ENCODE peak calls at places on chromosomes 4 and X, in six cellular contexts. Z is A549, K is HepG2, X is endothelial cell of umbilical vein, I is GM12878, F is K562. Y is an unnamed sample.

GRCh38 chr4:48222491-48222890 is 47.1 kb downstream of the TEC start:
- DNase-seq in X (no peak), I (no peak), F (no peak), Z (no peak), K (no peak), Y (no peak)

GRCh38 chr4:28269426-28269825 is 1408.8 kb downstream of the STIM2 start:
- DNase-seq in Z (no peak), I (no peak), F (no peak), K (no peak), X (no peak), Y (no peak)

GRCh38 chrX:53631156-53631555 is 55.4 kb downstream of the HUWE1 start:
- DNase-seq in I (no peak), F (no peak), K (no peak), X (no peak), Z (no peak), Y (no peak)

GRCh38 chr4:46999584-46999983 is 6.2 kb upstream of the GABRA4 start:
- DNase-seq in K (no peak), X (no peak), F (no peak), I (no peak), Z (no peak), Y (no peak)

GRCh38 chrX:97556359-97556758 is 672.7 kb downstream of the RPA4 start:
- DNase-seq in X (no peak), Z (no peak), K (no peak), F (no peak), I (no peak), Y (no peak)

GRCh38 chrX:36577006-36577405 is 431.2 kb upstream of the FAM47C start:
- DNase-seq in K (no peak), F (no peak), X (no peak), Z (no peak), I (no peak), Y (no peak)

GRCh38 chrX:133570549-133570948 is 155.3 kb upstream of the GPC4 start:
- DNase-seq in K (no peak), I (no peak), Z (no peak), F (no peak), X (no peak), Y (no peak)

GRCh38 chr4:15479913-15480185 is 10.2 kb downstream of the CC2D2A start:
- DNase-seq in F (no peak), K (no peak), Z (no peak), I (no peak), X (no peak), Y (no peak)

GRCh38 chr4:145481164-145481941 is at the start of gene SMAD1:
- DNase-seq in X (peak), K (peak), Z (peak), F (peak), I (no peak), Y (no peak)

GRCh38 chr4:151117371-151117962 is 18.0 kb downstream of the RPS3A start:
- DNase-seq in K (peak), X (peak), F (peak), Z (peak), I (no peak), Y (peak)

GRCh38 chrX:140712413-140713173 is 3.0 kb downstream of the LINC00632 start:
- DNase-seq in Z (peak), K (no peak), I (no peak), F (no peak), X (no peak), Y (peak)

GRCh38 chr4:2796261-2797187 is 3.6 kb downstream of the SH3BP2 start:
- DNase-seq in K (no peak), X (peak), Z (no peak), F (no peak), I (no peak), Y (peak)

GRCh38 chr4:20254517-20255250 is 3.0 kb downstream of the SLIT2 start:
- DNase-seq in F (no peak), I (no peak), Z (no peak), K (no peak), X (peak), Y (no peak)

GRCh38 chr4:84966382-84967291 is at the start of gene WDFY3:
- DNase-seq in I (no peak), Z (peak), K (peak), F (peak), X (peak), Y (peak)

DNA sequence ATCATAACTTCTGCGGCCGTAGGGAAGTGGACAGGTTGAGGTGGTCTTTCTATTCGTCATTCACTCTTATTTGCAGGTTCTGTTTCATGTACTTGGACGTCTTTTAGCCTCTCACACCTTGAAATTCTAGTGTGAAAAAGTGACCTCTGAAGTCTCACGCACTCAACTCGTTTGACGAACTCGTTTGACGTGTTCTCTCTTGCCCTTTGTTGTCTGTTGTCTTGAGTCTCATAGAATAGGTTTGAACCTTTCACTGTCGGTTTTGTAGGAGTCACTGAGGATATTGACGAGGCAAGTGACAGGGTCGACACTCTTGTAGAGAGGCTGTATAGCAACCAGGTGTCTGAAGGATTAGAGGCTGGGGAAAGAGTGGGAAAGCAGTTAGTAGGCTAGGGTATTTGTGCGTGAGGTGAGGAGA is 1.1 kb upstream of the PGRMC2 start:
- DNase-seq in I (peak), Z (no peak), X (peak), F (no peak), K (no peak), Y (peak)
- TF ChIP-seq MAX in I (no peak), Z (no peak), X (no peak), F (no peak), K (no peak), Y (no peak)

GRCh38 chr4:148335133-148335532 is 107.1 kb downstream of the NR3C2 start:
- DNase-seq in X (no peak), K (no peak), F (no peak), I (no peak), Z (no peak), Y (no peak)
- TF ChIP-seq MYC in X (no peak), K (no peak), F (no peak), I (no peak), Z (no peak), Y (no peak)

GRCh38 chr4:40627540-40627939 is 2.1 kb downstream of the RBM47 start:
- DNase-seq in F (no peak), X (no peak), K (no peak), Z (no peak), I (no peak), Y (no peak)

GRCh38 chr4:40629401-40630334 is at the start of gene RBM47:
- DNase-seq in K (no peak), I (no peak), X (peak), F (no peak), Z (no peak), Y (peak)

GRCh38 chr4:40628888-40629287 is 776 bp downstream of the RBM47 start:
- DNase-seq in X (no peak), F (no peak), I (no peak), K (no peak), Z (no peak), Y (no peak)

GRCh38 chr4:40623707-40624106 is 6.0 kb downstream of the RBM47 start:
- DNase-seq in X (no peak), K (no peak), F (no peak), Z (no peak), I (no peak), Y (no peak)

GRCh38 chr4:40626183-40626990 is 3.3 kb downstream of the RBM47 start:
- DNase-seq in I (no peak), K (no peak), X (no peak), Z (no peak), F (no peak), Y (no peak)
- TF ChIP-seq MAX in I (no peak), K (no peak), X (no peak), Z (no peak), F (no peak), Y (no peak)

DNA sequence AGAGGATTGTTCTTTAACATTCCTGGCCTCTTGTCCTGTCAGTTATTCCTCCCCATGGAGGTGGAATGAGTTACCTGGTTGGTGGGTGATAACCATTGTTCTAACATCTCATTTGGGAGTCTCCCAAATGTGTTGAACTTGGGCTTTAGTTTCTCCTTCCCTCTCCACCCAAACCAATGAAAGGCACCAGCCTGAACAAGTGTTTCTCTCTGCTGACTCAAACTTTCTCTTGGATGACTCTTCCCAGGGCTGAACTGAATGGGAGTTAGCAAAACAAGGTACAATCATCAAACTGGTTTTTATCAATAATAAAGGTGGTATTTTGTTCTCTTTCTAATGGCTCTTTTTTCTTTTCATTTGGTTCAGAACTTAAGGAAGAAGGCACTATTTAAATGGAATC is 2.7 kb downstream of the DYNLT3 start:
- DNase-seq in Z (no peak), K (no peak), F (no peak), I (no peak), X (no peak), Y (no peak)
- TF ChIP-seq MYC in Z (no peak), K (no peak), F (no peak), I (no peak), X (no peak), Y (no peak)

GRCh38 chr4:143252478-143252877 is 67.8 kb downstream of the USP38 start:
- DNase-seq in I (no peak), Z (no peak), X (no peak), K (no peak), F (no peak), Y (no peak)

GRCh38 chr4:143256456-143256855 is 71.7 kb downstream of the USP38 start:
- DNase-seq in F (no peak), Z (no peak), I (no peak), K (no peak), X (no peak), Y (no peak)

GRCh38 chr4:143251781-143252180 is 67.1 kb downstream of the USP38 start:
- DNase-seq in X (no peak), F (no peak), Z (no peak), K (no peak), I (no peak), Y (no peak)

GRCh38 chr4:143253156-143253555 is 68.4 kb downstream of the USP38 start:
- DNase-seq in Z (no peak), I (no peak), X (no peak), K (no peak), F (no peak), Y (no peak)

GRCh38 chr4:143254479-143255216 is 69.9 kb downstream of the USP38 start:
- DNase-seq in Z (no peak), X (no peak), F (peak), I (no peak), K (no peak), Y (no peak)
- TF ChIP-seq MAX in Z (no peak), X (no peak), F (no peak), I (no peak), K (no peak), Y (no peak)

GRCh38 chrX:45518552-45518951 is 317.9 kb upstream of the DIPK2B start:
- DNase-seq in F (no peak), I (no peak), Z (no peak), K (no peak), X (peak), Y (no peak)

GRCh38 chrX:45513042-45513441 is 312.4 kb upstream of the DIPK2B start:
- DNase-seq in F (no peak), X (no peak), K (peak), Z (no peak), I (no peak), Y (no peak)

GRCh38 chrX:45517090-45517973 is 316.7 kb upstream of the DIPK2B start:
- DNase-seq in X (peak), K (peak), I (no peak), F (no peak), Z (no peak), Y (peak)

DNA sequence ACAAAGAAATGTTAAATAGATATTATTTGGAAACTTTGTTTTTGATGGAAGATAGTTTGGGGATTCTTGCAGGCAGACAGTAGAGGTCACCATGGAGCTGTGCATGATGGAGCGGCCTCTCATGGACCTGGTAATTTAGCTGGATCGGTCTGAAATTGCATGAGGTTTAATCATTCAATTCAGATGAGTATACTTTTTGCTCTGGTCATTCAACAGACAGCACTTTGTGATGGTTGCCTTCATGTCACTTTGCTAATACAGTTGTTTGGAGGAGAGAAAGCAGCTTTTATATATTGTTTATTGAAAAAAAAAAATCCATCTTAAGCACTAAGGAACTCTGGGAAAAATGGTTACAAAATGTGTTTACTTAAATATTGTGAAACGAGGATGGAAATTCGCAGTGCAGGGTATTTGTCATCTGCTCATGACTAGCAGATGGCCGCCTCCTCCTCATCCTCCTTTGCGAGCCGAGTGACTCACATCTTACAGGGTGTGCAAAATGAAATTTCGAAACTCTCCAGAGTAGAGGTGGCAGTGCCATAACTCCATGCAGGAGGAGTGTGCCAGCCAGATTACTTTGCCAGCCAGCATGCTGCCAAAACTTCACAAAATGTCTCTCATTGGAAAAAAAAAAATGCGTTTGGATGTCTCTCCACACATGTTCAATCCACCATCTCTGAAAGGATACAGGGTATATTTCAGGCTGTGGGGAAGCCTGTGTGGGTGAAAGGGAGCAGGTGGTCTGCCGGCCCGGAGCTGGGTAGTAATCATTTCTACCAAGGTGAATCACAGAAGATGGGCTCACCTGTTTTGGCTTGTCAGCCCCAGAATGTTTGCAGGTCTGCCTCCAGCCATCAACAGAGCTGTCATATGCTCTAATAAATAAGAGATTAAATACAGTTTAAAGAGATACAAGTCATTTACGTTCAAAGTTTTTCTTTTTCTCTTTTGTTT is 314.9 kb upstream of the DIPK2B start:
- DNase-seq in K (peak), I (no peak), X (peak), Z (peak), F (no peak), Y (peak)
- TF ChIP-seq MYC in K (no peak), I (no peak), X (no peak), Z (no peak), F (no peak), Y (peak)

DNA sequence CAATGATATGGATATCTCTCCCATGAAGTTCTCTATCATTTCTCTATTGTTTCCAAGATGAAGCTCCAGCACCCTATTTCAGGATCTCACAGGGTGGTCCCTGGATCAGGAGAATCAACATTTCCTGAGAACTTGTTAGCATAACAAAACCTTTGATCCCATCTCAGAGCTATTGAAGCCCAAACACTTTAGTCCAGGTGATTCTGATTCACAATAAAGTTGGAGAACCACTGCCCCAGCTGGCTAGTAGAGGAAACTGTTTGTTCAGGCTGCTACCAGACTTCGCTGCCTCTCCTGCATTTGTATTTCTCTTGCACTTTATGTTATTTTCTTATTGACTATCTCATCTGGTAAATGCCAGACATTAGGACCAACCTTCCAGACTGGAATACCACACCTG is 65.4 kb downstream of the CEP44 start:
- DNase-seq in Z (no peak), I (no peak), X (no peak), F (no peak), K (no peak), Y (no peak)
- TF ChIP-seq MAX in Z (no peak), I (no peak), X (no peak), F (no peak), K (no peak), Y (no peak)

GRCh38 chr4:86441175-86441960 is 81.5 kb upstream of the MAPK10 start:
- DNase-seq in X (no peak), I (peak), K (no peak), Z (peak), F (no peak), Y (no peak)
- TF ChIP-seq MYC in X (no peak), I (no peak), K (no peak), Z (no peak), F (no peak), Y (no peak)

GRCh38 chrX:100662791-100663190 is 18.8 kb downstream of the SRPX2 start:
- DNase-seq in I (no peak), F (no peak), X (no peak), Z (no peak), K (no peak), Y (peak)
- TF ChIP-seq MAX in I (no peak), F (no peak), X (no peak), Z (no peak), K (no peak), Y (no peak)

GRCh38 chr4:87974856-87975462 is 555 bp upstream of the SPP1 start:
- DNase-seq in X (no peak), Z (peak), F (no peak), I (no peak), K (peak), Y (peak)

GRCh38 chr4:87971866-87972265 is 3.6 kb upstream of the SPP1 start:
- DNase-seq in X (no peak), F (no peak), K (no peak), Z (no peak), I (no peak), Y (no peak)

GRCh38 chr4:87977521-87978278 is 2.2 kb downstream of the SPP1 start:
- DNase-seq in K (no peak), X (no peak), F (no peak), I (no peak), Z (no peak), Y (no peak)

GRCh38 chr4:87975466-87975865 is at the start of gene SPP1:
- DNase-seq in X (no peak), K (peak), F (no peak), Z (peak), I (no peak), Y (peak)

GRCh38 chr4:87973283-87974169 is 2.0 kb upstream of the SPP1 start:
- DNase-seq in K (peak), F (peak), Z (peak), X (peak), I (no peak), Y (peak)
- TF ChIP-seq MYC in K (no peak), F (no peak), Z (no peak), X (no peak), I (no peak), Y (no peak)

Y was measured in NB4.